ENCODE peak calls at places on chromosomes 2 and 18, in five cellular contexts. One of them, this sample, is unnamed.

GRCh38 chr2:203730866-203731265 is 24.4 kb downstream of the CD28 start:
- DNase-seq in transverse colon: no peak
- DNase-seq in fibroblast of lung: no peak
- DNase-seq in cardiac fibroblast: no peak
- DNase-seq in neural crest cell: no peak
- DNase-seq in this sample: no peak

GRCh38 chr18:13221821-13222220 is 3.3 kb downstream of the LDLRAD4 start:
- DNase-seq in cardiac fibroblast: no peak
- DNase-seq in neural crest cell: no peak
- DNase-seq in transverse colon: peak
- DNase-seq in fibroblast of lung: peak
- DNase-seq in this sample: peak

GRCh38 chr2:184721881-184722280 is 123.6 kb downstream of the ZNF804A start:
- DNase-seq in neural crest cell: no peak
- DNase-seq in transverse colon: no peak
- DNase-seq in cardiac fibroblast: no peak
- DNase-seq in fibroblast of lung: no peak
- DNase-seq in this sample: no peak

GRCh38 chr2:34229998-34230397 is 630.9 kb upstream of the FAM98A start:
- DNase-seq in cardiac fibroblast: no peak
- DNase-seq in transverse colon: no peak
- DNase-seq in neural crest cell: no peak
- DNase-seq in fibroblast of lung: no peak
- DNase-seq in this sample: no peak

GRCh38 chr18:61554117-61554776 is 221.0 kb downstream of the CDH20 start:
- DNase-seq in transverse colon: no peak
- DNase-seq in fibroblast of lung: no peak
- DNase-seq in cardiac fibroblast: no peak
- DNase-seq in neural crest cell: no peak
- DNase-seq in this sample: no peak

GRCh38 chr2:64410673-64411072 is 43.3 kb upstream of the LGALSL start:
- DNase-seq in cardiac fibroblast: no peak
- DNase-seq in transverse colon: no peak
- DNase-seq in neural crest cell: no peak
- DNase-seq in fibroblast of lung: no peak
- DNase-seq in this sample: no peak

GRCh38 chr2:97704989-97705388 is 8.4 kb upstream of the ZAP70 start:
- DNase-seq in neural crest cell: no peak
- DNase-seq in transverse colon: no peak
- DNase-seq in fibroblast of lung: no peak
- DNase-seq in cardiac fibroblast: no peak
- DNase-seq in this sample: no peak

GRCh38 chr2:149080964-149081363 is 42.5 kb downstream of the LYPD6B start:
- DNase-seq in cardiac fibroblast: no peak
- DNase-seq in neural crest cell: no peak
- DNase-seq in transverse colon: no peak
- DNase-seq in fibroblast of lung: no peak
- DNase-seq in this sample: no peak

GRCh38 chr2:120348134-120349103 is 2.5 kb downstream of the INHBB start:
- DNase-seq in fibroblast of lung: no peak
- DNase-seq in cardiac fibroblast: no peak
- DNase-seq in transverse colon: no peak
- DNase-seq in neural crest cell: no peak
- DNase-seq in this sample: no peak

GRCh38 chr2:68936462-68936861 is 16.2 kb downstream of the GKN2 start:
- DNase-seq in transverse colon: no peak
- DNase-seq in neural crest cell: no peak
- DNase-seq in cardiac fibroblast: peak
- DNase-seq in fibroblast of lung: no peak
- DNase-seq in this sample: no peak

GRCh38 chr18:50662177-50662576 is 102.3 kb downstream of the MAPK4 start:
- DNase-seq in cardiac fibroblast: peak
- DNase-seq in neural crest cell: no peak
- DNase-seq in transverse colon: no peak
- DNase-seq in fibroblast of lung: peak
- DNase-seq in this sample: no peak

GRCh38 chr18:74445585-74445984 is 11.5 kb downstream of the DIPK1C start:
- DNase-seq in neural crest cell: no peak
- DNase-seq in transverse colon: no peak
- DNase-seq in fibroblast of lung: no peak
- DNase-seq in cardiac fibroblast: no peak
- DNase-seq in this sample: no peak

GRCh38 chr2:11540148-11540995 is 6.5 kb downstream of the GREB1 start:
- DNase-seq in neural crest cell: no peak
- DNase-seq in transverse colon: no peak
- DNase-seq in fibroblast of lung: no peak
- DNase-seq in cardiac fibroblast: no peak
- DNase-seq in this sample: no peak

GRCh38 chr18:59180150-59180845 is 39.7 kb upstream of the GRP start:
- DNase-seq in neural crest cell: no peak
- DNase-seq in fibroblast of lung: peak
- DNase-seq in transverse colon: no peak
- DNase-seq in cardiac fibroblast: peak
- DNase-seq in this sample: no peak

GRCh38 chr2:117514391-117514790 is 300.1 kb upstream of the DDX18 start:
- DNase-seq in cardiac fibroblast: no peak
- DNase-seq in neural crest cell: no peak
- DNase-seq in transverse colon: no peak
- DNase-seq in fibroblast of lung: no peak
- DNase-seq in this sample: no peak

GRCh38 chr2:20590704-20591515 is 60.0 kb downstream of the HS1BP3 start:
- DNase-seq in fibroblast of lung: peak
- DNase-seq in neural crest cell: no peak
- DNase-seq in transverse colon: peak
- DNase-seq in cardiac fibroblast: no peak
- DNase-seq in this sample: peak

GRCh38 chr2:189161894-189162293 is 17.7 kb downstream of the COL5A2 start:
- DNase-seq in fibroblast of lung: no peak
- DNase-seq in cardiac fibroblast: no peak
- DNase-seq in neural crest cell: no peak
- DNase-seq in transverse colon: no peak
- DNase-seq in this sample: no peak

GRCh38 chr2:152222975-152223638 is 47.5 kb upstream of the STAM2 start:
- DNase-seq in transverse colon: peak
- DNase-seq in cardiac fibroblast: peak
- DNase-seq in fibroblast of lung: peak
- DNase-seq in neural crest cell: no peak
- DNase-seq in this sample: no peak

GRCh38 chr2:26559044-26559405 is 81.1 kb upstream of the OTOF start:
- DNase-seq in fibroblast of lung: no peak
- DNase-seq in cardiac fibroblast: no peak
- DNase-seq in neural crest cell: no peak
- DNase-seq in transverse colon: no peak
- DNase-seq in this sample: peak

GRCh38 chr2:170596576-170596975 is 118.6 kb upstream of the SP5 start:
- DNase-seq in neural crest cell: no peak
- DNase-seq in cardiac fibroblast: no peak
- DNase-seq in fibroblast of lung: no peak
- DNase-seq in transverse colon: no peak
- DNase-seq in this sample: no peak
- TF ChIP-seq CTCF in neural crest cell: no peak
- TF ChIP-seq CTCF in cardiac fibroblast: no peak
- TF ChIP-seq CTCF in fibroblast of lung: no peak
- TF ChIP-seq CTCF in transverse colon: no peak
- TF ChIP-seq CTCF in this sample: no peak

DNA sequence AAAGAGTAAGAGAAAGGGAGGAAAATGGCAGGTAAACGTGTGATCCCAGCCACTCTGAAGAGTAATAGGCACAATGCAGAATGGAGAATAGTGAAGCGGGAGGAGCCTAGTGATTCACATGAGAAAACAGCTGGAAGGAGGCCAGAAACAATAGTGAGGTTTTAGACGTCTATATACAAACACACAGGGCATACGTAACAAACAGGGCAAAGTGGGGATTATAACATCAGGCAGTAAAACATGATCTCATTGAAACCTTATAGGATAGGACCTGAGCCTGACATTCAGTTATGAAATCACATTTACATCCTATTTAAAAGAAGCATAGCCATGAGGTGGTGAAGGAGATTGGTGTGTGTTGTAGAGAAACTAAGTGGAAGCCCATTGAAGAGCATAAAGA is 33.0 kb upstream of the GATA6 start:
- DNase-seq in cardiac fibroblast: peak
- DNase-seq in transverse colon: no peak
- DNase-seq in neural crest cell: no peak
- DNase-seq in fibroblast of lung: peak
- DNase-seq in this sample: no peak
- TF ChIP-seq CTCF in cardiac fibroblast: no peak
- TF ChIP-seq CTCF in transverse colon: no peak
- TF ChIP-seq CTCF in neural crest cell: no peak
- TF ChIP-seq CTCF in fibroblast of lung: no peak
- TF ChIP-seq CTCF in this sample: no peak

GRCh38 chr2:66948234-66948633 is 448.9 kb upstream of the ETAA1 start:
- DNase-seq in cardiac fibroblast: no peak
- DNase-seq in transverse colon: no peak
- DNase-seq in fibroblast of lung: no peak
- DNase-seq in neural crest cell: no peak
- DNase-seq in this sample: no peak
- TF ChIP-seq CTCF in cardiac fibroblast: no peak
- TF ChIP-seq CTCF in transverse colon: no peak
- TF ChIP-seq CTCF in fibroblast of lung: no peak
- TF ChIP-seq CTCF in neural crest cell: no peak
- TF ChIP-seq CTCF in this sample: no peak

DNA sequence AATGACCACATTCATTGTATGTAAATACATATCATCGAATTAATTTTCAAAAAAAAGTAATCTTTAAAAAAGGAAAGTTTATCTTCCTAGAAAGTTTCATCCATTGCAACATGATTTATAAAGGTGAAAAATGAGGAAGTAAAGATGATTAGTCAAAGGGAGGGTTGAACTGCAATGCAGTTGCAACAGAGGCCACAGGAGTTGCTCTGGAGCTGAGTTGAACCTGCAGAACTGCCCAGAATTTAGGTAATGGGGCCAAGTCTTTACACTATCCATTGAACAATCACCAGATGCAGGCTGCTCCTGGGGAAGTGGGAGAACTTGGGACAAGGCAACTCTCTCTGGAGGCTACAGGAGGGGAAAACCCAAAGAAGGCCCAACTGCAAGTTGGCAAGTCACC is 390.7 kb downstream of the METTL4 start:
- DNase-seq in fibroblast of lung: no peak
- DNase-seq in neural crest cell: no peak
- DNase-seq in transverse colon: no peak
- DNase-seq in cardiac fibroblast: no peak
- DNase-seq in this sample: no peak
- TF ChIP-seq CTCF in fibroblast of lung: no peak
- TF ChIP-seq CTCF in neural crest cell: no peak
- TF ChIP-seq CTCF in transverse colon: no peak
- TF ChIP-seq CTCF in cardiac fibroblast: no peak
- TF ChIP-seq CTCF in this sample: no peak

GRCh38 chr2:155266579-155266978 is 568.1 kb downstream of the KCNJ3 start:
- DNase-seq in neural crest cell: no peak
- DNase-seq in fibroblast of lung: no peak
- DNase-seq in transverse colon: no peak
- DNase-seq in cardiac fibroblast: no peak
- DNase-seq in this sample: no peak
- TF ChIP-seq CTCF in neural crest cell: peak
- TF ChIP-seq CTCF in fibroblast of lung: no peak
- TF ChIP-seq CTCF in transverse colon: no peak
- TF ChIP-seq CTCF in cardiac fibroblast: no peak
- TF ChIP-seq CTCF in this sample: no peak

DNA sequence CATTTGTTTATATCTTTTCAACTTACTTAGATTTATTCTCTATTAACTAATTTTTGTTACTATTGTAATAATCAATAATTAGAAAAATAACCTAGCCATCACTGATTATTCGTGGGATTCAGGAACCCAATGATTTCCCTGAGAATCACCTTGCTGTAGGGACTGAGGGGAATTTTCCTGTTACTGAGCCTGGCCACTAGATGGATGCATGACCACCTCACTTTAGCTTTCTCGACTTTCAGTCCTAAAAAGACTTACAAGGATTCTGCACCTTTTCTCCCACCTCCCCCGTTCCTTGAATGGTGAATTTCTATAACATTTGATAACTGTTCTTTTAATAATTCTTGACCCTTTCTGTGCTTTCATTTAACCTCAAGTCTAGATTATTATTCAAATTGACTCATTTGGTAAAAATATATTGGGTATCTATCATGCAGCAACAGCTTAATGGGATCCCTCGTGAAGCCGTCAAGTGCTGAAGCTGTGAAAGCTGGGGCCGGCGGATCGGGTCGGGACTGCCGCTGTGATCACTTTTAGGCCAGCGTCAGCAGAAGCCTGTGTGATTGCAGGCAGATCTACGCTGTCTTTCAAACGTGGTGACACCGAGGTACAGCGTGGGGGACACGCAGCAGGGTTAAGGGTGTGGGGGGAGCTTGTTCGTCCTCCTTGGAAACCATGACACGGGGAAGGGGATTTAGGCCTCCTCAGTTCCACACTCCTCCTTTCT is 38.8 kb upstream of the TMEM18 start:
- DNase-seq in fibroblast of lung: peak
- DNase-seq in transverse colon: no peak
- DNase-seq in cardiac fibroblast: peak
- DNase-seq in neural crest cell: no peak
- DNase-seq in this sample: no peak
- TF ChIP-seq CTCF in fibroblast of lung: peak
- TF ChIP-seq CTCF in transverse colon: no peak
- TF ChIP-seq CTCF in cardiac fibroblast: peak
- TF ChIP-seq CTCF in neural crest cell: peak
- TF ChIP-seq CTCF in this sample: peak

GRCh38 chr2:24421668-24422067 is 61.3 kb upstream of the ITSN2 start:
- DNase-seq in transverse colon: peak
- DNase-seq in neural crest cell: peak
- DNase-seq in cardiac fibroblast: peak
- DNase-seq in fibroblast of lung: peak
- DNase-seq in this sample: peak
- TF ChIP-seq CTCF in transverse colon: peak
- TF ChIP-seq CTCF in neural crest cell: peak
- TF ChIP-seq CTCF in cardiac fibroblast: peak
- TF ChIP-seq CTCF in fibroblast of lung: peak
- TF ChIP-seq CTCF in this sample: peak

DNA sequence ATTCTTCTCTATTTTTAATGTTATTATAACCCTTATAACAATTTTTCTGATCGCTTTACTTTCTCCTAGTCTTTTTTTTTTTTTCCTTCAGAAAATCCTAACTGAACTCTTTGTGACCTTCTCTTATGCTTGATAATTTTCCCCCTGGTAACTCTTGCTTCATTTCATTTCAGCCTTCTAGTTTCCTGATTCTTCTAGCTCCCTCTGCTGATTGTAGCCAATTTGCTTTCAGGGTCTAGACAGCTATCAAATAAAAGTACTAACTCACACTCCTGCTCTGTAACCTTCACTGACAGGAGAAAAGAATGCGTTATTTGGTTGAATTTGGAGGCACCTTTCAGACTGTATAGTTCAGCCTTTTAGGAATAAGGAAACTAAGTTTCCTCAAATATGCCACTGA is 99.5 kb downstream of the RBM43 start:
- DNase-seq in cardiac fibroblast: peak
- DNase-seq in neural crest cell: no peak
- DNase-seq in transverse colon: no peak
- DNase-seq in fibroblast of lung: peak
- DNase-seq in this sample: no peak
- TF ChIP-seq CTCF in cardiac fibroblast: peak
- TF ChIP-seq CTCF in neural crest cell: peak
- TF ChIP-seq CTCF in transverse colon: no peak
- TF ChIP-seq CTCF in fibroblast of lung: peak
- TF ChIP-seq CTCF in this sample: no peak

GRCh38 chr2:181738074-181738473 is 57.8 kb upstream of the NEUROD1 start:
- DNase-seq in cardiac fibroblast: peak
- DNase-seq in fibroblast of lung: no peak
- DNase-seq in transverse colon: no peak
- DNase-seq in neural crest cell: no peak
- DNase-seq in this sample: no peak
- TF ChIP-seq CTCF in cardiac fibroblast: peak
- TF ChIP-seq CTCF in fibroblast of lung: peak
- TF ChIP-seq CTCF in transverse colon: no peak
- TF ChIP-seq CTCF in neural crest cell: peak
- TF ChIP-seq CTCF in this sample: no peak